ENCODE peak calls at places on chromosomes 4 and X, in seven cellular contexts. N, S, J, E, P, Z and M are unnamed samples.

GRCh38 chrX:21691512-21692018 is 33.4 kb upstream of the KLHL34 start:
- DNase-seq in S (no peak), Z (no peak), E (peak), J (no peak), N (no peak), P (no peak), M (no peak)

GRCh38 chrX:107818900-107819521 is 6.7 kb upstream of the MID2 start:
- DNase-seq in J (no peak), Z (no peak), P (no peak), E (no peak), N (no peak), S (no peak), M (no peak)

GRCh38 chr4:7315286-7315685 is 119.4 kb downstream of the PSAPL1 start:
- DNase-seq in N (no peak), Z (no peak), S (no peak), E (no peak), J (no peak), P (no peak), M (no peak)

GRCh38 chr4:185020293-185020808 is 2.1 kb downstream of the HELT start:
- DNase-seq in P (peak), Z (no peak), E (no peak), N (no peak), S (no peak), J (no peak), M (peak)

GRCh38 chr4:169109276-169109675 is 99.2 kb upstream of the CBR4 start:
- DNase-seq in S (no peak), E (no peak), P (no peak), J (no peak), N (no peak), Z (no peak), M (no peak)

GRCh38 chr4:74546020-74546419 is 101.1 kb downstream of the AREG start:
- DNase-seq in P (peak), N (no peak), Z (no peak), S (no peak), J (no peak), E (no peak), M (peak)

GRCh38 chrX:139559383-139560042 is 29.0 kb downstream of the F9 start:
- DNase-seq in Z (no peak), S (no peak), P (peak), N (peak), J (no peak), E (peak), M (peak)

GRCh38 chr4:98514930-98515809 is 143.2 kb downstream of the TSPAN5 start:
- DNase-seq in E (peak), Z (no peak), N (no peak), P (no peak), J (no peak), S (no peak), M (no peak)

GRCh38 chr4:1614854-1615595 is 69.1 kb downstream of the FAM53A start:
- DNase-seq in P (no peak), J (no peak), Z (no peak), N (no peak), E (no peak), S (no peak), M (no peak)

GRCh38 chr4:154406022-154406835 is 85.4 kb downstream of the DCHS2 start:
- DNase-seq in S (no peak), Z (no peak), N (no peak), J (no peak), E (no peak), P (no peak), M (no peak)

GRCh38 chr4:87255755-87256154 is 35.3 kb upstream of the KLHL8 start:
- DNase-seq in S (no peak), Z (no peak), J (no peak), P (no peak), E (no peak), N (no peak), M (no peak)

GRCh38 chrX:155086202-155086840 is 15.0 kb downstream of the BRCC3 start:
- DNase-seq in N (peak), Z (peak), J (no peak), E (peak), S (no peak), P (peak), M (no peak)

GRCh38 chr4:374298-375160 is 36.9 kb downstream of the ZNF141 start:
- DNase-seq in J (no peak), S (no peak), E (no peak), Z (no peak), P (no peak), N (no peak), M (no peak)

GRCh38 chr4:153933851-153934688 is 145.2 kb upstream of the SFRP2 start:
- DNase-seq in E (no peak), J (no peak), S (no peak), Z (no peak), N (no peak), P (no peak), M (no peak)

GRCh38 chr4:43525646-43526045 is 633.1 kb downstream of the GRXCR1 start:
- DNase-seq in P (no peak), N (no peak), S (no peak), Z (no peak), J (no peak), E (no peak), M (no peak)

GRCh38 chr4:176266026-176266425 is 3.0 kb downstream of the ASB5 start:
- DNase-seq in E (no peak), S (no peak), J (no peak), P (no peak), Z (no peak), N (no peak), M (no peak)

GRCh38 chrX:154074199-154074598 is 23.3 kb downstream of the MECP2 start:
- DNase-seq in N (no peak), E (peak), Z (no peak), P (peak), S (no peak), J (no peak), M (peak)

GRCh38 chrX:13165747-13166146 is 121.3 kb upstream of the FAM9C start:
- DNase-seq in N (no peak), E (no peak), Z (no peak), S (no peak), J (no peak), P (no peak), M (no peak)

GRCh38 chr4:69995526-69996016 is at the start of gene STATH:
- DNase-seq in P (no peak), N (no peak), E (no peak), S (no peak), Z (no peak), J (no peak), M (no peak)

GRCh38 chr4:61572160-61572559 is 372.0 kb downstream of the ADGRL3 start:
- DNase-seq in J (no peak), N (no peak), E (no peak), Z (no peak), S (no peak), P (no peak), M (peak)

GRCh38 chr4:132557660-132558059 is 591.4 kb upstream of the PCDH10 start:
- DNase-seq in P (no peak), J (no peak), S (no peak), N (no peak), Z (no peak), E (no peak), M (no peak)

GRCh38 chr4:108683479-108683878 is 33.1 kb downstream of the OSTC start:
- DNase-seq in Z (no peak), N (peak), E (peak), S (no peak), P (peak), J (no peak), M (peak)

GRCh38 chr4:119040711-119041185 is 94.9 kb upstream of the MYOZ2 start:
- DNase-seq in S (no peak), E (peak), N (no peak), P (peak), Z (no peak), J (no peak), M (peak)

GRCh38 chr4:22356996-22357596 is 158.8 kb downstream of the ADGRA3 start:
- DNase-seq in P (peak), N (peak), E (peak), Z (no peak), S (no peak), J (no peak), M (peak)

GRCh38 chr4:146661368-146661767 is 22.7 kb downstream of the POU4F2 start:
- DNase-seq in N (no peak), S (no peak), J (no peak), P (no peak), Z (no peak), E (no peak), M (no peak)

GRCh38 chrX:23799469-23800065 is 16.6 kb downstream of the SAT1 start:
- DNase-seq in S (no peak), N (no peak), P (peak), J (no peak), Z (no peak), E (peak), M (no peak)

GRCh38 chr4:89263265-89263664 is 44.3 kb downstream of the GPRIN3 start:
- DNase-seq in N (no peak), P (no peak), J (no peak), Z (no peak), E (no peak), S (no peak), M (no peak)

GRCh38 chr4:43843501-43843900 is 605.1 kb downstream of the KCTD8 start:
- DNase-seq in E (no peak), S (no peak), P (no peak), Z (no peak), N (no peak), J (no peak), M (peak)

GRCh38 chrX:153781428-153782047 is 697 bp downstream of the SRPK3 start:
- DNase-seq in N (peak), E (no peak), Z (no peak), P (no peak), J (no peak), S (no peak), M (no peak)